ENCODE peak calls at places on chromosomes 11 and 22, in six cellular contexts. O, Q, Y, P, V and E are unnamed samples.

GRCh38 chr11:6574816-6575715 is 28.4 kb downstream of the RRP8 start:
- DNase-seq in Y (no peak), V (no peak), P (no peak), O (no peak), Q (no peak), E (no peak)

GRCh38 chr11:13038366-13038765 is 29.2 kb downstream of the RASSF10 start:
- DNase-seq in O (no peak), V (no peak), P (no peak), Y (no peak), Q (no peak), E (no peak)

GRCh38 chr11:67167086-67167485 is 48.0 kb downstream of the KDM2A start:
- DNase-seq in Y (no peak), V (no peak), Q (no peak), O (no peak), P (no peak), E (no peak)

GRCh38 chr11:126645206-126645605 is 289.7 kb downstream of the ST3GAL4 start:
- DNase-seq in O (no peak), Y (no peak), P (no peak), Q (no peak), V (no peak), E (no peak)

GRCh38 chr22:45120931-45121330 is 42.8 kb upstream of the NUP50 start:
- DNase-seq in Q (no peak), V (peak; percentile 70), O (no peak), Y (no peak), P (no peak), E (no peak)

GRCh38 chr11:70493891-70494290 is 95.6 kb downstream of the CTTN start:
- DNase-seq in O (peak; percentile 17), Y (no peak), P (no peak), V (no peak), Q (no peak), E (no peak)

GRCh38 chr11:120978701-120979100 is 45.2 kb upstream of the TBCEL start:
- DNase-seq in Q (no peak), P (no peak), O (no peak), Y (no peak), V (no peak), E (no peak)

GRCh38 chr11:36153581-36153980 is 135.6 kb downstream of the COMMD9 start:
- DNase-seq in Y (no peak), V (no peak), P (no peak), O (no peak), Q (no peak), E (no peak)

GRCh38 chr11:68839953-68840641 is 1.6 kb downstream of the CPT1A start:
- DNase-seq in O (no peak), P (no peak), Y (no peak), V (no peak), Q (no peak), E (no peak)